ENCODE peak calls at places on chromosomes 7 and 10, in five cellular contexts. N is AG10803; R is NCI-H2171 treated with DMSO at 0.1 percent for 48 hours; F is NCI-H146; V is stimulated activated CD8-positive, alpha-beta memory T cell treated with anti-CD3 and anti-CD28 coated beads, Interleukin-7, amount 100 ng/mL, for 24 hours. W is an unnamed sample.

GRCh38 chr10:89064764-89065163 is 74.2 kb downstream of the FAS start:
- DNase-seq in N (peak), R (no peak), F (no peak), V (no peak), W (no peak)

GRCh38 chr10:101014230-101014884 is 14.7 kb downstream of the LZTS2 start:
- DNase-seq in N (peak), R (peak), F (peak), V (peak), W (peak)

GRCh38 chr10:133336131-133337078 is at the start of gene CALY:
- DNase-seq in N (no peak), R (peak), F (peak), V (peak), W (peak)

GRCh38 chr10:111116762-111117445 is 40.1 kb downstream of the ADRA2A start:
- DNase-seq in N (no peak), R (no peak), F (no peak), V (no peak), W (peak)

GRCh38 chr7:85160223-85160622 is 26.6 kb downstream of the SEMA3D start:
- DNase-seq in N (peak), R (no peak), F (no peak), V (no peak), W (no peak)

GRCh38 chr10:54749623-54750022 is 51.4 kb downstream of the PCDH15 start:
- DNase-seq in N (no peak), R (no peak), F (no peak), V (no peak), W (no peak)

GRCh38 chr10:28678687-28679457 is 1.6 kb downstream of the BAMBI start:
- DNase-seq in N (no peak), R (no peak), F (peak), V (no peak), W (peak)

GRCh38 chr7:130008941-130009847 is 42.0 kb downstream of the ZC3HC1 start:
- DNase-seq in N (peak), R (no peak), F (peak), V (no peak), W (peak)

GRCh38 chr7:127938588-127938987 is 92.6 kb downstream of the LRRC4 start:
- DNase-seq in N (peak), R (no peak), F (no peak), V (no peak), W (peak)

GRCh38 chr10:9613338-9613737 is 1404.3 kb upstream of the CELF2 start:
- DNase-seq in N (no peak), R (no peak), F (no peak), V (no peak), W (no peak)

GRCh38 chr10:79142064-79142491 is 73.3 kb downstream of the ZMIZ1 start:
- DNase-seq in N (peak), R (no peak), F (no peak), V (no peak), W (no peak)

GRCh38 chr10:9951481-9952257 is 1066.0 kb upstream of the CELF2 start:
- DNase-seq in N (no peak), R (no peak), F (no peak), V (no peak), W (no peak)

GRCh38 chr10:49083256-49083655 is 32.1 kb downstream of the VSTM4 start:
- DNase-seq in N (no peak), R (no peak), F (peak), V (no peak), W (peak)

GRCh38 chr10:129915526-129916378 is 48.3 kb downstream of the EBF3 start:
- DNase-seq in N (no peak), R (no peak), F (no peak), V (no peak), W (no peak)

GRCh38 chr7:28125381-28126046 is 55.1 kb downstream of the JAZF1 start:
- DNase-seq in N (peak), R (no peak), F (no peak), V (no peak), W (no peak)

GRCh38 chr7:92177362-92177761 is 1.6 kb downstream of the LRRD1 start:
- DNase-seq in N (peak), R (peak), F (no peak), V (no peak), W (peak)

GRCh38 chr7:73483171-73483570 is 38.9 kb downstream of the BAZ1B start:
- DNase-seq in N (no peak), R (no peak), F (no peak), V (no peak), W (no peak)

GRCh38 chr10:51510231-51510630 is 189.2 kb downstream of the CSTF2T start:
- DNase-seq in N (peak), R (no peak), F (no peak), V (no peak), W (no peak)

GRCh38 chr10:22476601-22477364 is 131.5 kb downstream of the SPAG6 start:
- DNase-seq in N (no peak), R (no peak), F (no peak), V (no peak), W (no peak)

GRCh38 chr10:73644015-73644743 is 2.9 kb upstream of the MYOZ1 start:
- DNase-seq in N (peak), R (peak), F (peak), V (no peak), W (peak)

GRCh38 chr10:107340345-107340744 is 175.8 kb upstream of the SORCS1 start:
- DNase-seq in N (no peak), R (no peak), F (no peak), V (no peak), W (no peak)

GRCh38 chr7:91814189-91814588 is 66.3 kb downstream of the MTERF1 start:
- DNase-seq in N (no peak), R (no peak), F (no peak), V (no peak), W (no peak)

GRCh38 chr7:51315393-51316261 is 982 bp downstream of the COBL start:
- DNase-seq in N (no peak), R (peak), F (peak), V (no peak), W (peak)

GRCh38 chr10:90859321-90859751 is 1.5 kb upstream of the HTR7 start:
- DNase-seq in N (peak), R (no peak), F (no peak), V (no peak), W (no peak)

GRCh38 chr7:132213583-132213982 is 362.7 kb downstream of the PLXNA4 start:
- DNase-seq in N (no peak), R (no peak), F (no peak), V (no peak), W (no peak)

GRCh38 chr7:2224934-2225333 is 7.8 kb downstream of the MAD1L1 start:
- DNase-seq in N (no peak), R (no peak), F (no peak), V (no peak), W (no peak)

GRCh38 chr7:130912910-130913720 is 179.1 kb upstream of the KLF14 start:
- DNase-seq in N (peak), R (no peak), F (no peak), V (peak), W (peak)

GRCh38 chr7:83629117-83629880 is 19.6 kb downstream of the SEMA3E start:
- DNase-seq in N (no peak), R (no peak), F (no peak), V (no peak), W (no peak)

W was measured in NCI-H69.